ENCODE peak calls at places on chromosomes 5 and 9, in six cellular contexts. One of them, this sample, is unnamed.

GRCh38 chr9:70407081-70407503 is 7.4 kb downstream of the KLF9 start:
- DNase-seq in colonic mucosa: no peak
- DNase-seq in MM.1S: no peak
- DNase-seq in K562: no peak
- DNase-seq in mesendoderm: no peak
- DNase-seq in fibroblast of lung: peak
- DNase-seq in this sample: peak

GRCh38 chr5:132003170-132003744 is 8.2 kb downstream of the ACSL6 start:
- DNase-seq in K562: no peak
- DNase-seq in mesendoderm: peak
- DNase-seq in MM.1S: no peak
- DNase-seq in fibroblast of lung: peak
- DNase-seq in colonic mucosa: no peak
- DNase-seq in this sample: peak

GRCh38 chr9:137311171-137311970 is 9.3 kb upstream of the NRARP start:
- DNase-seq in fibroblast of lung: no peak
- DNase-seq in mesendoderm: no peak
- DNase-seq in K562: peak
- DNase-seq in MM.1S: no peak
- DNase-seq in colonic mucosa: peak
- DNase-seq in this sample: peak

GRCh38 chr9:4422495-4422894 is 67.8 kb upstream of the SLC1A1 start:
- DNase-seq in colonic mucosa: no peak
- DNase-seq in MM.1S: no peak
- DNase-seq in K562: no peak
- DNase-seq in mesendoderm: peak
- DNase-seq in fibroblast of lung: no peak
- DNase-seq in this sample: no peak

GRCh38 chr9:137708590-137709284 is 89.9 kb downstream of the EHMT1 start:
- DNase-seq in mesendoderm: no peak
- DNase-seq in fibroblast of lung: no peak
- DNase-seq in MM.1S: no peak
- DNase-seq in colonic mucosa: no peak
- DNase-seq in K562: no peak
- DNase-seq in this sample: no peak

GRCh38 chr5:135477594-135477993 is 25.4 kb upstream of the TIFAB start:
- DNase-seq in colonic mucosa: no peak
- DNase-seq in fibroblast of lung: no peak
- DNase-seq in MM.1S: no peak
- DNase-seq in K562: no peak
- DNase-seq in mesendoderm: no peak
- DNase-seq in this sample: no peak

GRCh38 chr9:75130621-75131020 is 42.3 kb downstream of the OSTF1 start:
- DNase-seq in K562: no peak
- DNase-seq in MM.1S: no peak
- DNase-seq in fibroblast of lung: peak
- DNase-seq in mesendoderm: no peak
- DNase-seq in colonic mucosa: no peak
- DNase-seq in this sample: peak

GRCh38 chr5:126680215-126680817 is 79.6 kb downstream of the PHAX start:
- DNase-seq in K562: peak
- DNase-seq in colonic mucosa: peak
- DNase-seq in mesendoderm: peak
- DNase-seq in fibroblast of lung: no peak
- DNase-seq in MM.1S: peak
- DNase-seq in this sample: peak

GRCh38 chr5:7941692-7942091 is 72.7 kb downstream of the MTRR start:
- DNase-seq in K562: no peak
- DNase-seq in colonic mucosa: no peak
- DNase-seq in fibroblast of lung: no peak
- DNase-seq in mesendoderm: no peak
- DNase-seq in MM.1S: no peak
- DNase-seq in this sample: no peak

GRCh38 chr5:168713051-168713450 is 133.9 kb upstream of the PANK3 start:
- DNase-seq in MM.1S: no peak
- DNase-seq in colonic mucosa: no peak
- DNase-seq in K562: no peak
- DNase-seq in mesendoderm: no peak
- DNase-seq in fibroblast of lung: no peak
- DNase-seq in this sample: peak

GRCh38 chr5:92945630-92946097 is 635.4 kb downstream of the NR2F1-AS1 start:
- DNase-seq in K562: no peak
- DNase-seq in mesendoderm: no peak
- DNase-seq in MM.1S: no peak
- DNase-seq in colonic mucosa: no peak
- DNase-seq in fibroblast of lung: peak
- DNase-seq in this sample: peak

GRCh38 chr5:6762697-6763096 is 49.5 kb downstream of the TENT4A start:
- DNase-seq in K562: no peak
- DNase-seq in colonic mucosa: no peak
- DNase-seq in fibroblast of lung: no peak
- DNase-seq in MM.1S: no peak
- DNase-seq in mesendoderm: no peak
- DNase-seq in this sample: no peak

GRCh38 chr9:84002344-84002743 is 21.7 kb downstream of the RMI1 start:
- DNase-seq in mesendoderm: no peak
- DNase-seq in MM.1S: peak
- DNase-seq in K562: no peak
- DNase-seq in fibroblast of lung: peak
- DNase-seq in colonic mucosa: no peak
- DNase-seq in this sample: peak

GRCh38 chr9:116389546-116390305 is 236.1 kb downstream of the PAPPA start:
- DNase-seq in K562: no peak
- DNase-seq in mesendoderm: no peak
- DNase-seq in MM.1S: no peak
- DNase-seq in fibroblast of lung: no peak
- DNase-seq in colonic mucosa: no peak
- DNase-seq in this sample: peak

GRCh38 chr5:132498152-132498551 is 7.6 kb upstream of the IRF1 start:
- DNase-seq in colonic mucosa: peak
- DNase-seq in mesendoderm: peak
- DNase-seq in MM.1S: peak
- DNase-seq in fibroblast of lung: no peak
- DNase-seq in K562: no peak
- DNase-seq in this sample: peak

GRCh38 chr5:131628990-131629389 is 6.0 kb downstream of the RAPGEF6 start:
- DNase-seq in mesendoderm: no peak
- DNase-seq in K562: peak
- DNase-seq in MM.1S: no peak
- DNase-seq in colonic mucosa: no peak
- DNase-seq in fibroblast of lung: no peak
- DNase-seq in this sample: peak

GRCh38 chr9:98807811-98808195 is 333 bp downstream of the GALNT12 start:
- DNase-seq in colonic mucosa: peak
- DNase-seq in mesendoderm: no peak
- DNase-seq in K562: peak
- DNase-seq in MM.1S: no peak
- DNase-seq in fibroblast of lung: no peak
- DNase-seq in this sample: peak

GRCh38 chr9:108780949-108781734 is 74.6 kb downstream of the ACTL7B start:
- DNase-seq in MM.1S: no peak
- DNase-seq in fibroblast of lung: no peak
- DNase-seq in colonic mucosa: peak
- DNase-seq in mesendoderm: no peak
- DNase-seq in K562: no peak
- DNase-seq in this sample: peak

GRCh38 chr5:61525573-61526142 is 193.6 kb downstream of the ZSWIM6 start:
- DNase-seq in fibroblast of lung: no peak
- DNase-seq in mesendoderm: peak
- DNase-seq in colonic mucosa: no peak
- DNase-seq in MM.1S: no peak
- DNase-seq in K562: no peak
- DNase-seq in this sample: no peak

GRCh38 chr9:78986446-78986845 is 585.3 kb upstream of the TLE4 start:
- DNase-seq in colonic mucosa: no peak
- DNase-seq in K562: no peak
- DNase-seq in mesendoderm: no peak
- DNase-seq in MM.1S: no peak
- DNase-seq in fibroblast of lung: no peak
- DNase-seq in this sample: no peak

GRCh38 chr5:169706758-169707450 is 69.8 kb downstream of the DOCK2 start:
- DNase-seq in MM.1S: no peak
- DNase-seq in colonic mucosa: no peak
- DNase-seq in fibroblast of lung: peak
- DNase-seq in mesendoderm: peak
- DNase-seq in K562: peak
- DNase-seq in this sample: peak

GRCh38 chr9:120441446-120442279 is 138.3 kb downstream of the CDK5RAP2 start:
- DNase-seq in colonic mucosa: no peak
- DNase-seq in fibroblast of lung: peak
- DNase-seq in mesendoderm: no peak
- DNase-seq in K562: no peak
- DNase-seq in MM.1S: no peak
- DNase-seq in this sample: peak

GRCh38 chr5:89440670-89441069 is 557.7 kb upstream of the MEF2C start:
- DNase-seq in MM.1S: no peak
- DNase-seq in mesendoderm: no peak
- DNase-seq in colonic mucosa: no peak
- DNase-seq in fibroblast of lung: no peak
- DNase-seq in K562: no peak
- DNase-seq in this sample: no peak

GRCh38 chr5:42349163-42349562 is 74.1 kb upstream of the GHR start:
- DNase-seq in K562: no peak
- DNase-seq in mesendoderm: no peak
- DNase-seq in MM.1S: no peak
- DNase-seq in fibroblast of lung: no peak
- DNase-seq in colonic mucosa: no peak
- DNase-seq in this sample: peak

GRCh38 chr9:138105561-138106505 is 228.3 kb downstream of the CACNA1B start:
- DNase-seq in K562: no peak
- DNase-seq in MM.1S: no peak
- DNase-seq in colonic mucosa: no peak
- DNase-seq in fibroblast of lung: no peak
- DNase-seq in mesendoderm: no peak
- DNase-seq in this sample: no peak

GRCh38 chr5:16740046-16740445 is 123.2 kb upstream of the RETREG1 start:
- DNase-seq in colonic mucosa: no peak
- DNase-seq in fibroblast of lung: no peak
- DNase-seq in mesendoderm: peak
- DNase-seq in K562: no peak
- DNase-seq in MM.1S: no peak
- DNase-seq in this sample: no peak

DNA sequence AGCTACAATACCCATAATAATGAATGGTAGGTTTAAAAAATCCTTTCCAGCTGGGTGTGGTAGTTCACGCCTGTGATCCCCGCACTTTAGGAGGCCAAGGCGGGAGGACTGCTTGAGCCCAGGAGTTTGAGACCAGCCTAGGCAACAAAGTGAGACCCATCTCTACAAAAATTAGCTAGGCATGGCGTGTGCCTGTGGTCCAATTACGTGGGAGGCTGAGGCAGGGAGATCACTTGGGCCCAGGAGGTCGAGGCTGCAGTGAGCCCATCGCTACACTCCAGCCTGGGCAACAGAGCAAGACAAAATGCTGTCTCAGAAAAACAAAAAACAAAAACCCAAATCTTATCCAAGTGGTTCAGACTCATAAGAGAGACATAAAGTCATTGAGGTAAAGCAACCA is 33.8 kb upstream of the SLC6A3 start:
- DNase-seq in K562: no peak
- DNase-seq in colonic mucosa: no peak
- DNase-seq in mesendoderm: no peak
- DNase-seq in fibroblast of lung: no peak
- DNase-seq in MM.1S: no peak
- DNase-seq in this sample: no peak
- H3K9ac ChIP-seq in K562: no peak
- H3K9ac ChIP-seq in colonic mucosa: no peak
- H3K9ac ChIP-seq in mesendoderm: no peak
- H3K9ac ChIP-seq in fibroblast of lung: no peak
- H3K9ac ChIP-seq in MM.1S: no peak
- H3K9ac ChIP-seq in this sample: no peak

GRCh38 chr5:125006011-125006685 is 259.7 kb upstream of the ZNF608 start:
- DNase-seq in K562: no peak
- DNase-seq in fibroblast of lung: no peak
- DNase-seq in mesendoderm: peak
- DNase-seq in colonic mucosa: no peak
- DNase-seq in MM.1S: peak
- DNase-seq in this sample: no peak
- H3K9ac ChIP-seq in K562: no peak
- H3K9ac ChIP-seq in fibroblast of lung: no peak
- H3K9ac ChIP-seq in mesendoderm: no peak
- H3K9ac ChIP-seq in colonic mucosa: no peak
- H3K9ac ChIP-seq in MM.1S: no peak
- H3K9ac ChIP-seq in this sample: no peak

GRCh38 chr9:110116543-110116885 is 91.4 kb downstream of the C9orf152 start:
- DNase-seq in K562: no peak
- DNase-seq in mesendoderm: no peak
- DNase-seq in MM.1S: no peak
- DNase-seq in colonic mucosa: no peak
- DNase-seq in fibroblast of lung: peak
- DNase-seq in this sample: peak

GRCh38 chr9:110114888-110115259 is 93.1 kb downstream of the C9orf152 start:
- DNase-seq in K562: no peak
- DNase-seq in fibroblast of lung: peak
- DNase-seq in mesendoderm: peak
- DNase-seq in colonic mucosa: no peak
- DNase-seq in MM.1S: no peak
- DNase-seq in this sample: no peak

GRCh38 chr9:110115341-110115820 is 92.6 kb downstream of the C9orf152 start:
- DNase-seq in fibroblast of lung: peak
- DNase-seq in mesendoderm: no peak
- DNase-seq in colonic mucosa: no peak
- DNase-seq in K562: no peak
- DNase-seq in MM.1S: no peak
- DNase-seq in this sample: peak

GRCh38 chr9:110114086-110114887 is 93.7 kb downstream of the C9orf152 start:
- DNase-seq in K562: no peak
- DNase-seq in colonic mucosa: no peak
- DNase-seq in fibroblast of lung: peak
- DNase-seq in mesendoderm: peak
- DNase-seq in MM.1S: no peak
- DNase-seq in this sample: peak

GRCh38 chr9:110115868-110116542 is 92.0 kb downstream of the C9orf152 start:
- DNase-seq in mesendoderm: peak
- DNase-seq in MM.1S: no peak
- DNase-seq in fibroblast of lung: peak
- DNase-seq in colonic mucosa: no peak
- DNase-seq in K562: no peak
- DNase-seq in this sample: peak
- H3K9ac ChIP-seq in mesendoderm: no peak
- H3K9ac ChIP-seq in MM.1S: no peak
- H3K9ac ChIP-seq in fibroblast of lung: peak
- H3K9ac ChIP-seq in colonic mucosa: no peak
- H3K9ac ChIP-seq in K562: no peak
- H3K9ac ChIP-seq in this sample: peak

DNA sequence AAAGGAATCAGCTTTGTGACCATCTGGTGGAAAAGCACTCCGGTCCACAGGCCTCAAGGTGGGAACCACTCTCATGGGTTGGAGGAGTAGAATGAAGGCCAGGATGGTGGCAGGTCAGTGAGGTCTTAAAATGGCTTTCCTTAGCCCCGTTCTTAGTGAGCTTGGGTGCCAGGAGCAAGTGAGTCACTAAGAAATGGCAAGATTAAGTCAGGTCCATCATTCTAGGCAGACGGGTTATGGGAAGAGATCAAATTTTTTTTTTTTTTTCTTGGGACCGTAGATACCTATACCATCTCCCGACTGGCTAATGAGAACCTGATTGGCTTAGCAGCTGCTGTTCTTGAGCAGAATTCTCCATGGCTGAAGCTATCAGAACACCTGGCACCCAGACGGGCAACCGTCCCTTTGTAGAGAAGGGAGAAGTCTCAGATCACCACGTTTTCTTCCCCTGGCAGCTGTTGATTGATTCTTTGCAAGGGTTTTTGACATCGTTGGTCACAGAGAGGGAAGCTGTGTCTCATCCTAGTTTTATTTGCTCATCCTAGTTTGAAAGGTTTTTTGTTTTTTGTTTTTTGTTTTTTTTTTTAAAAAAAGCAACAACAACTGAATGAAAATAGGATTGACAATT is 78.5 kb downstream of the AOPEP start:
- DNase-seq in colonic mucosa: no peak
- DNase-seq in mesendoderm: no peak
- DNase-seq in MM.1S: no peak
- DNase-seq in fibroblast of lung: no peak
- DNase-seq in K562: no peak
- DNase-seq in this sample: no peak
- H3K9ac ChIP-seq in colonic mucosa: peak
- H3K9ac ChIP-seq in mesendoderm: no peak
- H3K9ac ChIP-seq in MM.1S: no peak
- H3K9ac ChIP-seq in fibroblast of lung: no peak
- H3K9ac ChIP-seq in K562: no peak
- H3K9ac ChIP-seq in this sample: peak